ENCODE peak calls at places on chromosomes 5 and 9, in nine cellular contexts. F is mesendoderm, R is cardiac fibroblast, U is adipocyte, D is dorsolateral prefrontal cortex, B is A549, W is spleen, E is Peyer's patch, X is heart left ventricle. O is an unnamed sample.
A peak's percentile ranks its signal among the peaks of the same experiment; 100 is the strongest.

GRCh38 chr5:151770383-151771258 is 1.1 kb upstream of the G3BP1 start:
- DNase-seq in F (peak; percentile 94), R (peak; percentile 82), U (peak; percentile 75), D (peak; percentile 58), B (peak; percentile 52), W (peak; percentile 95), E (no peak), X (peak; percentile 85), O (peak; percentile 68)

GRCh38 chr9:108021311-108021710 is 531.7 kb upstream of the KLF4 start:
- DNase-seq in F (peak; percentile 6), R (no peak), U (no peak), D (no peak), B (no peak), W (no peak), E (no peak), X (no peak), O (no peak)

GRCh38 chr5:176888016-176888864 is 10.9 kb downstream of the HK3 start:
- DNase-seq in F (no peak), R (no peak), U (no peak), D (no peak), B (no peak), W (peak; percentile 57), E (peak; percentile 24), X (peak; percentile 8), O (peak; percentile 31)

GRCh38 chr5:172667786-172668735 is 27.0 kb downstream of the NEURL1B start:
- DNase-seq in F (no peak), R (no peak), U (no peak), D (no peak), B (no peak), W (no peak), E (peak; percentile 41), X (no peak), O (no peak)

GRCh38 chr5:61467766-61468482 is 135.9 kb downstream of the ZSWIM6 start:
- DNase-seq in F (peak; percentile 80), R (peak; percentile 46), U (peak; percentile 54), D (no peak), B (no peak), W (no peak), E (no peak), X (no peak), O (no peak)

GRCh38 chr5:132238169-132238744 is 10.6 kb upstream of the P4HA2 start:
- DNase-seq in F (peak; percentile 78), R (peak; percentile 78), U (peak; percentile 90), D (peak; percentile 73), B (peak; percentile 69), W (peak; percentile 78), E (peak; percentile 76), X (peak; percentile 68), O (peak; percentile 81)

GRCh38 chr5:14743601-14744295 is 79.2 kb downstream of the OTULIN start:
- DNase-seq in F (no peak), R (peak; percentile 53), U (peak; percentile 53), D (no peak), B (no peak), W (no peak), E (no peak), X (no peak), O (no peak)

GRCh38 chr9:126989847-126990821 is 75.6 kb downstream of the RALGPS1 start:
- DNase-seq in F (peak; percentile 3), R (no peak), U (no peak), D (no peak), B (no peak), W (no peak), E (peak; percentile 63), X (peak; percentile 67), O (no peak)

GRCh38 chr5:9543266-9543925 is 2.5 kb downstream of the SEMA5A start:
- DNase-seq in F (no peak), R (peak; percentile 35), U (peak; percentile 68), D (no peak), B (no peak), W (no peak), E (no peak), X (no peak), O (no peak)

GRCh38 chr9:134456740-134457315 is 130.6 kb downstream of the RXRA start:
- DNase-seq in F (no peak), R (no peak), U (no peak), D (no peak), B (no peak), W (peak; percentile 79), E (no peak), X (no peak), O (no peak)

GRCh38 chr9:113715086-113715485 is 161.0 kb upstream of the ZNF618 start:
- DNase-seq in F (peak; percentile 59), R (peak; percentile 58), U (peak; percentile 42), D (no peak), B (no peak), W (no peak), E (no peak), X (no peak), O (no peak)

DNA sequence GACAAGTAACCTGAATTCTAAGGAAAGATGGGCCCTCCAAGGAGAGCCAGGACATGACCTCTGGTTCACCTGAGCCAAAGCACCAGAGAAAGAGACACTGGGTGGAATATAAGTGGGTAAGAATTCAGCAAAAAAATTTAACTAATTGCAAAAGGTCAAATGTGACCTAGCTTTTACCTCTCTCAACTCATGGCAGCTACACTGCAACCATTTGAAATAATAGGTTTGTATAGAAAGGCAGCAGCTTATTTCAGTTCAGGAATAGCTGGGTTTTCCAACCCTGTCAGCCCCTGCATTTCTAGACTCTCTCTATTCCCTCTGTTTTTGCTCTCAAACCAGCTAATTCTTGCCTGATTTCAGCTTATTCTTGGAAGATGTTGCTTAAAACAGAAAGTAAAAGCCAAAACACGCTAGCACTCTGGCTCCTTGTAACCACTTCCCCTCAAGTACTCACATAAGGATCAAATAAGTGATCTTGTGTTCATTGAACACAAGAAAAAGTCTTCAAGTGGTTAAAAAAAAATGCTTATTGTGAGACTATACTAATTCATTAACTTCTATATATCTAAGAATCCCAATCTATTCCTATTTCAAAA is 101.1 kb upstream of the NR4A3 start:
- DNase-seq in F (no peak), R (peak; percentile 19), U (peak; percentile 54), D (no peak), B (no peak), W (no peak), E (no peak), X (no peak), O (no peak)
- H3K4me3 ChIP-seq in F (no peak overlapping the region), R (no peak overlapping the region), U (peak overlapping the region; percentile 75), D (no peak overlapping the region), B (no peak overlapping the region), W (peak overlapping the region; percentile 57), E (peak overlapping the region; percentile 18), X (peak overlapping the region; percentile 41), O (peak overlapping the region; percentile 49)

GRCh38 chr9:14899042-14899814 is 11.0 kb downstream of the FREM1 start:
- DNase-seq in F (no peak), R (no peak), U (no peak), D (no peak), B (no peak), W (no peak), E (no peak), X (no peak), O (no peak)
- H3K4me3 ChIP-seq in F (no peak overlapping the region), R (no peak overlapping the region), U (no peak overlapping the region), D (no peak overlapping the region), B (no peak overlapping the region), W (no peak overlapping the region), E (no peak overlapping the region), X (no peak overlapping the region), O (no peak overlapping the region)

GRCh38 chr5:81901539-81901938 is 70.3 kb upstream of the ATG10 start:
- DNase-seq in F (no peak), R (no peak), U (no peak), D (no peak), B (no peak), W (no peak), E (no peak), X (no peak), O (no peak)
- H3K4me3 ChIP-seq in F (no peak overlapping the region), R (no peak overlapping the region), U (no peak overlapping the region), D (no peak overlapping the region), B (no peak overlapping the region), W (no peak overlapping the region), E (no peak overlapping the region), X (no peak overlapping the region), O (no peak overlapping the region)

GRCh38 chr9:76877961-76878360 is 28.0 kb downstream of the PRUNE2 start:
- DNase-seq in F (no peak), R (no peak), U (no peak), D (no peak), B (no peak), W (no peak), E (no peak), X (no peak), O (no peak)
- H3K4me3 ChIP-seq in F (no peak overlapping the region), R (no peak overlapping the region), U (peak overlapping the region; percentile 19), D (no peak overlapping the region), B (no peak overlapping the region), W (no peak overlapping the region), E (no peak overlapping the region), X (no peak overlapping the region), O (no peak overlapping the region)

GRCh38 chr5:69113851-69114250 is 20.0 kb downstream of the SLC30A5 start:
- DNase-seq in F (no peak), R (no peak), U (no peak), D (no peak), B (no peak), W (no peak), E (no peak), X (no peak), O (no peak)
- H3K4me3 ChIP-seq in F (no peak overlapping the region), R (no peak overlapping the region), U (no peak overlapping the region), D (no peak overlapping the region), B (no peak overlapping the region), W (no peak overlapping the region), E (no peak overlapping the region), X (no peak overlapping the region), O (no peak overlapping the region)

GRCh38 chr9:29213374-29214161 is 1640.3 kb upstream of the C9orf72 start:
- DNase-seq in F (peak; percentile 77), R (no peak), U (no peak), D (no peak), B (peak; percentile 33), W (no peak), E (peak; percentile 34), X (no peak), O (no peak)

GRCh38 chr9:29212590-29213373 is 1639.5 kb upstream of the C9orf72 start:
- DNase-seq in F (peak; percentile 43), R (no peak), U (no peak), D (no peak), B (peak; percentile 26), W (no peak), E (peak; percentile 32), X (no peak), O (no peak)

GRCh38 chr9:29211681-29212589 is 1638.7 kb upstream of the C9orf72 start:
- DNase-seq in F (peak; percentile 60), R (no peak), U (peak; percentile 44), D (peak; percentile 56), B (peak; percentile 47), W (no peak), E (peak; percentile 60), X (no peak), O (no peak)

GRCh38 chr9:29214162-29214520 is 1640.9 kb upstream of the C9orf72 start:
- DNase-seq in F (peak; percentile 92), R (no peak), U (no peak), D (no peak), B (peak; percentile 66), W (no peak), E (no peak), X (no peak), O (no peak)

DNA sequence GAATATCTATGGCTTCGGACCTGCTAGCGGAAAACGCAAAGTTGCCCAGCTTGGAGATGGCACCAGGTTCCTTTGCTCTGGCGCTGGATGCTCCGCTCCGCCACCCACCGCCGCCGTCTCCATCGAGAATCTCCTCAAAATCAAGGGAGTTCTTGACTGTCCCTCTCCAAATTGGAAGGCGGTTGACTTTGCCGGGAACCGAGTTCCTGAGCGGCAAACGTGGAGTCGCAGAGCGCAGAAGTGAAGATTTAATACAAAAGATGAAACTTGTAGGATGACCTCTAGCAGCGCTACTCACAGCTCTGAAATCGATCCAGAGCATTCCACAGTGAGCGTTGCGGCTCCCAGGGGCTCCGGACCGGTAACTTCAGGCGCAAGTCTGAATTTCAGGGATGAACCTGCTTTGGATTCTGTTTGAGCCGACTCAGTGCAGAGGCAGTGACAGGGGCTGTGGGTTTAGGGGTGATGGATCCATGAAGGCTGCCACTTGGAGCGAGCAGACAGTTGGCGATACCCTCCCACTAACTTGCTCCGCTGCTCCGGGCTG is 1641.5 kb upstream of the C9orf72 start:
- DNase-seq in F (peak; percentile 16), R (no peak), U (no peak), D (no peak), B (no peak), W (no peak), E (peak; percentile 29), X (no peak), O (no peak)
- H3K4me3 ChIP-seq in F (peak overlapping the region; percentile 4), R (no peak overlapping the region), U (peak overlapping the region; percentile 76), D (peak overlapping the region; percentile 57), B (peak overlapping the region; percentile 51), W (peak overlapping the region; percentile 61), E (no peak overlapping the region), X (no peak overlapping the region), O (peak overlapping the region; percentile 69)